ENCODE peak calls at places on chromosomes 3 and 15, in five cellular contexts. E, H, D, T and W are unnamed samples.

GRCh38 chr3:53109822-53110771 is 20.1 kb downstream of the RFT1 start:
- DNase-seq in E (no peak), H (peak), D (no peak), T (peak), W (peak)

GRCh38 chr3:59609967-59610366 is 560.1 kb upstream of the CFAP20DC start:
- DNase-seq in E (peak), H (no peak), D (no peak), T (no peak), W (no peak)

GRCh38 chr3:45984331-45985312 is 11.0 kb downstream of the FYCO1 start:
- DNase-seq in E (no peak), H (no peak), D (no peak), T (no peak), W (no peak)

GRCh38 chr15:101057841-101058407 is 138.8 kb downstream of the LRRK1 start:
- DNase-seq in E (no peak), H (no peak), D (no peak), T (no peak), W (no peak)

GRCh38 chr3:76429536-76430177 is 610.2 kb upstream of the ROBO2 start:
- DNase-seq in E (peak), H (no peak), D (no peak), T (no peak), W (no peak)

GRCh38 chr3:177595789-177596188 is 398.5 kb upstream of the TBL1XR1 start:
- DNase-seq in E (no peak), H (no peak), D (no peak), T (no peak), W (no peak)

GRCh38 chr3:16286672-16287604 is 21.9 kb downstream of the OXNAD1 start:
- DNase-seq in E (no peak), H (no peak), D (no peak), T (no peak), W (no peak)

GRCh38 chr3:193640165-193640706 is 47.2 kb downstream of the OPA1 start:
- DNase-seq in E (no peak), H (no peak), D (no peak), T (no peak), W (no peak)

GRCh38 chr3:122299872-122300460 is 25.1 kb upstream of the CSTA start:
- DNase-seq in E (no peak), H (no peak), D (no peak), T (peak), W (peak)

GRCh38 chr3:124442463-124442862 is 287.8 kb upstream of the UMPS start:
- DNase-seq in E (no peak), H (no peak), D (no peak), T (no peak), W (no peak)

GRCh38 chr3:33035596-33035995 is 61.4 kb downstream of the GLB1 start:
- DNase-seq in E (no peak), H (no peak), D (no peak), T (peak), W (no peak)

GRCh38 chr3:171904829-171905228 is 61.7 kb downstream of the TMEM212 start:
- DNase-seq in E (no peak), H (no peak), D (no peak), T (no peak), W (no peak)

GRCh38 chr3:17632401-17633100 is 109.9 kb downstream of the TBC1D5 start:
- DNase-seq in E (no peak), H (no peak), D (no peak), T (peak), W (no peak)

GRCh38 chr15:67917636-67918035 is 77.8 kb upstream of the RNU6-1 start:
- DNase-seq in E (no peak), H (no peak), D (no peak), T (no peak), W (no peak)

GRCh38 chr15:65177901-65178300 is 7.2 kb downstream of the CLPX start:
- DNase-seq in E (no peak), H (no peak), D (no peak), T (no peak), W (no peak)